ENCODE peak calls at places on chromosomes 6 and 20, in ten cellular contexts. Q is NCI-H2029; K is Kasumi-1; R is LNCaP clone FGC; D is aorta; E is GM18507; W is suprapubic skin; P is HT-29; O is nucleus accumbens; H is activated CD4-positive, alpha-beta T cell treated with anti-CD3 and anti-CD28 coated beads for 1 hour. L is an unnamed sample.

GRCh38 chr6:53048431-53049195 is 16.6 kb upstream of the FBXO9 start:
- DNase-seq in Q (no peak), P (peak), R (no peak), W (no peak), O (no peak), H (no peak), E (no peak), K (peak), D (no peak), L (no peak)

GRCh38 chr6:2790588-2790987 is 25.4 kb downstream of the WRNIP1 start:
- DNase-seq in P (peak), O (no peak), Q (no peak), W (no peak), K (peak), E (no peak), R (no peak), D (no peak), H (no peak), L (no peak)

GRCh38 chr20:25055711-25056492 is 2.0 kb downstream of the ACSS1 start:
- DNase-seq in W (no peak), H (no peak), K (no peak), R (no peak), E (no peak), Q (no peak), O (no peak), D (no peak), P (no peak), L (no peak)

GRCh38 chr6:163085861-163086562 is 328.5 kb upstream of the QKI start:
- DNase-seq in P (no peak), K (no peak), R (no peak), W (no peak), D (no peak), O (no peak), Q (no peak), E (no peak), H (no peak), L (no peak)

GRCh38 chr6:48389146-48390043 is 278.4 kb upstream of the PTCHD4 start:
- DNase-seq in O (no peak), Q (no peak), E (no peak), D (no peak), P (peak), H (no peak), K (no peak), W (no peak), R (no peak), L (no peak)

GRCh38 chr6:87869064-87869685 is 167.1 kb upstream of the AKIRIN2 start:
- DNase-seq in R (no peak), O (no peak), D (no peak), H (no peak), Q (no peak), K (no peak), E (no peak), W (no peak), P (no peak), L (no peak)

GRCh38 chr6:147522597-147522996 is 14.1 kb downstream of the SAMD5 start:
- DNase-seq in D (no peak), P (no peak), R (no peak), Q (no peak), E (no peak), K (no peak), W (no peak), O (no peak), H (no peak), L (no peak)

GRCh38 chr6:4958624-4959023 is 45.2 kb downstream of the RPP40 start:
- DNase-seq in K (no peak), E (no peak), H (no peak), W (no peak), O (no peak), R (no peak), P (no peak), D (no peak), Q (no peak), L (no peak)

GRCh38 chr20:63966172-63966943 is 3.4 kb downstream of the ZNF512B start:
- DNase-seq in O (no peak), H (no peak), D (peak), W (no peak), R (no peak), Q (no peak), K (no peak), P (no peak), E (no peak), L (no peak)

GRCh38 chr6:73704260-73704659 is 8.3 kb downstream of the CD109 start:
- DNase-seq in P (peak), H (no peak), E (no peak), K (peak), Q (no peak), D (no peak), R (no peak), W (peak), O (no peak), L (no peak)

GRCh38 chr6:24472181-24472580 is 17.2 kb downstream of the GPLD1 start:
- DNase-seq in Q (no peak), E (no peak), D (no peak), O (no peak), R (no peak), K (no peak), W (no peak), P (no peak), H (no peak), L (no peak)

GRCh38 chr6:137661601-137662000 is 167.4 kb upstream of the OLIG3 start:
- DNase-seq in W (no peak), O (no peak), H (peak), K (peak), R (no peak), Q (no peak), E (no peak), D (no peak), P (peak), L (no peak)

GRCh38 chr6:28251648-28252506 is at the start of gene ZKSCAN4:
- DNase-seq in O (peak), W (no peak), R (peak), P (peak), E (peak), D (peak), H (peak), Q (peak), K (peak), L (peak)

GRCh38 chr6:42459888-42460287 is 8.2 kb upstream of the TRERF1 start:
- DNase-seq in D (no peak), P (no peak), K (no peak), R (no peak), Q (no peak), E (no peak), W (no peak), H (no peak), O (no peak), L (no peak)

GRCh38 chr6:101683884-101684283 is 290.4 kb downstream of the GRIK2 start:
- DNase-seq in W (no peak), E (no peak), P (no peak), D (no peak), H (no peak), Q (no peak), K (no peak), R (no peak), O (no peak), L (no peak)

GRCh38 chr6:88360203-88360797 is 194.2 kb upstream of the CNR1 start:
- DNase-seq in R (no peak), H (no peak), O (no peak), E (no peak), D (no peak), Q (no peak), W (no peak), P (no peak), K (no peak), L (no peak)

GRCh38 chr20:1891263-1892121 is 3.7 kb upstream of the SIRPA start:
- DNase-seq in Q (no peak), R (no peak), O (no peak), E (no peak), H (no peak), D (no peak), P (no peak), W (no peak), K (no peak), L (no peak)

GRCh38 chr6:85416766-85417165 is 33.1 kb upstream of the NT5E start:
- DNase-seq in E (no peak), W (no peak), H (no peak), K (no peak), D (no peak), P (no peak), R (no peak), O (no peak), Q (no peak), L (no peak)

GRCh38 chr6:34044945-34045595 is 100.8 kb downstream of the GRM4 start:
- DNase-seq in Q (no peak), H (no peak), D (no peak), P (no peak), E (no peak), R (no peak), W (no peak), O (no peak), K (no peak), L (no peak)

GRCh38 chr6:135871296-135871695 is 19.8 kb downstream of the PDE7B start:
- DNase-seq in D (no peak), E (no peak), Q (no peak), W (no peak), K (no peak), H (no peak), P (no peak), R (no peak), O (no peak), L (no peak)

GRCh38 chr20:64084209-64085152 is at the start of gene LKAAEAR1:
- DNase-seq in P (peak), D (no peak), Q (no peak), W (no peak), E (no peak), K (peak), O (no peak), H (no peak), R (no peak), L (no peak)

GRCh38 chr6:143680157-143680556 is 2.4 kb downstream of the PHACTR2 start:
- DNase-seq in H (no peak), K (no peak), E (no peak), Q (no peak), D (no peak), W (no peak), P (no peak), R (no peak), O (no peak), L (no peak)

GRCh38 chr6:132797975-132798819 is at the start of gene SLC18B1:
- DNase-seq in E (no peak), Q (no peak), W (peak), R (no peak), K (peak), O (peak), H (peak), D (peak), P (peak), L (peak)

GRCh38 chr6:16190214-16190613 is 48.2 kb upstream of the GMPR start:
- DNase-seq in E (no peak), K (no peak), Q (no peak), O (no peak), D (no peak), R (no peak), W (no peak), H (no peak), P (no peak), L (no peak)

GRCh38 chr20:24934716-24935115 is 14.4 kb upstream of the CST7 start:
- DNase-seq in Q (no peak), R (no peak), O (no peak), D (no peak), H (no peak), E (no peak), P (no peak), K (no peak), W (no peak), L (no peak)

GRCh38 chr6:21522773-21523490 is 70.6 kb upstream of the SOX4 start:
- DNase-seq in P (peak), W (no peak), H (no peak), K (no peak), E (no peak), O (no peak), R (no peak), D (no peak), Q (peak), L (no peak)

GRCh38 chr6:36121752-36122494 is 8.4 kb upstream of the MAPK13 start:
- DNase-seq in Q (no peak), D (no peak), H (no peak), E (no peak), W (no peak), R (no peak), P (no peak), O (no peak), K (no peak), L (no peak)

GRCh38 chr6:107941199-107941598 is 16.8 kb downstream of the SEC63 start:
- DNase-seq in Q (no peak), E (no peak), O (no peak), D (no peak), H (no peak), K (no peak), R (no peak), P (no peak), W (no peak), L (no peak)

GRCh38 chr6:36432151-36432633 is 10.5 kb downstream of the PXT1 start:
- DNase-seq in R (no peak), H (no peak), Q (no peak), P (no peak), E (no peak), K (no peak), D (no peak), W (no peak), O (no peak), L (no peak)

GRCh38 chr6:130937942-130938604 is 110.9 kb downstream of the SMLR1 start:
- DNase-seq in D (no peak), P (no peak), E (no peak), H (no peak), Q (no peak), O (no peak), R (no peak), K (no peak), W (no peak), L (no peak)

GRCh38 chr6:119192200-119192599 is 113.7 kb upstream of the FAM184A start:
- DNase-seq in P (no peak), Q (no peak), D (no peak), H (no peak), O (no peak), E (no peak), R (no peak), W (no peak), K (no peak), L (no peak)

GRCh38 chr20:13458860-13459451 is 179.8 kb downstream of the TASP1 start:
- DNase-seq in P (peak), O (no peak), E (peak), W (no peak), H (no peak), R (peak), D (no peak), K (peak), Q (peak), L (no peak)

GRCh38 chr20:16671753-16672152 is 58.1 kb upstream of the SNRPB2 start:
- DNase-seq in D (no peak), W (no peak), E (no peak), K (no peak), H (no peak), P (no peak), R (no peak), O (no peak), Q (no peak), L (no peak)

GRCh38 chr20:50844430-50845100 is 49.7 kb downstream of the BCAS4 start:
- DNase-seq in E (peak), Q (no peak), K (no peak), H (no peak), W (no peak), D (peak), P (no peak), R (no peak), O (no peak), L (no peak)

GRCh38 chr6:108654465-108655106 is 93.9 kb downstream of the FOXO3 start:
- DNase-seq in P (no peak), W (no peak), H (no peak), R (no peak), E (no peak), O (no peak), D (no peak), Q (no peak), K (no peak), L (no peak)

GRCh38 chr6:105675715-105676397 is 273.0 kb upstream of the PREP start:
- DNase-seq in W (no peak), P (peak), E (no peak), Q (peak), H (no peak), D (no peak), K (no peak), O (no peak), R (no peak), L (no peak)

L was measured in hypothalamus.